ENCODE peak calls at places on chromosome 6, in four cellular contexts. M, Q, C and G are unnamed samples.

GRCh38 chr6:31918069-31918725 is 9.3 kb upstream of the C2 start:
- DNase-seq in M (no peak), C (no peak), Q (no peak), G (no peak)

GRCh38 chr6:39227476-39227875 is 1.8 kb downstream of the KCNK5 start:
- DNase-seq in M (no peak), C (no peak), Q (no peak), G (no peak)

GRCh38 chr6:100175814-100176275 is 181.8 kb upstream of the MCHR2 start:
- DNase-seq in M (peak), C (no peak), Q (no peak), G (no peak)

GRCh38 chr6:168196385-168196860 is 117.4 kb upstream of the FRMD1 start:
- DNase-seq in Q (no peak), C (no peak), M (peak), G (no peak)

GRCh38 chr6:89432875-89433636 is at the start of gene ANKRD6:
- DNase-seq in M (peak), Q (peak), C (peak), G (peak)

GRCh38 chr6:141953072-141953471 is 179.7 kb upstream of the GJE1 start:
- DNase-seq in Q (no peak), C (no peak), M (no peak), G (no peak)

GRCh38 chr6:88704980-88705379 is 258.4 kb downstream of the RNGTT start:
- DNase-seq in C (no peak), Q (peak), M (no peak), G (no peak)

GRCh38 chr6:2725999-2726567 is 24.6 kb downstream of the MYLK4 start:
- DNase-seq in M (no peak), C (peak), Q (no peak), G (peak)

GRCh38 chr6:47677381-47678100 is 20.8 kb upstream of the ADGRF4 start:
- DNase-seq in M (no peak), Q (no peak), C (no peak), G (no peak)

GRCh38 chr6:21769405-21769851 is 175.9 kb downstream of the SOX4 start:
- DNase-seq in C (no peak), M (no peak), Q (no peak), G (no peak)

GRCh38 chr6:36577298-36577697 is 16.9 kb upstream of the SRSF3 start:
- DNase-seq in Q (peak), M (peak), C (no peak), G (no peak)

GRCh38 chr6:118678866-118679265 is 27.5 kb upstream of the CEP85L start:
- DNase-seq in C (no peak), M (no peak), Q (no peak), G (no peak)

GRCh38 chr6:70385931-70386330 is 27.4 kb upstream of the FAM135A start:
- DNase-seq in C (no peak), Q (no peak), M (no peak), G (no peak)

GRCh38 chr6:14596410-14596809 is 478.8 kb downstream of the CD83 start:
- DNase-seq in Q (peak), M (no peak), C (no peak), G (no peak)

GRCh38 chr6:82862543-82862942 is 203.1 kb downstream of the UBE3D start:
- DNase-seq in Q (no peak), C (no peak), M (no peak), G (no peak)

GRCh38 chr6:149482542-149483261 is 2.1 kb downstream of the ZC3H12D start:
- DNase-seq in Q (no peak), M (no peak), C (no peak), G (no peak)

GRCh38 chr6:33578588-33579011 is 1.5 kb downstream of the BAK1 start:
- DNase-seq in M (no peak), Q (peak), C (no peak), G (peak)

GRCh38 chr6:108968325-108968724 is 120.1 kb downstream of the ARMC2 start:
- DNase-seq in Q (no peak), C (no peak), M (no peak), G (no peak)

GRCh38 chr6:72788188-72788587 is 166.3 kb downstream of the KCNQ5 start:
- DNase-seq in Q (no peak), C (no peak), M (no peak), G (no peak)

DNA sequence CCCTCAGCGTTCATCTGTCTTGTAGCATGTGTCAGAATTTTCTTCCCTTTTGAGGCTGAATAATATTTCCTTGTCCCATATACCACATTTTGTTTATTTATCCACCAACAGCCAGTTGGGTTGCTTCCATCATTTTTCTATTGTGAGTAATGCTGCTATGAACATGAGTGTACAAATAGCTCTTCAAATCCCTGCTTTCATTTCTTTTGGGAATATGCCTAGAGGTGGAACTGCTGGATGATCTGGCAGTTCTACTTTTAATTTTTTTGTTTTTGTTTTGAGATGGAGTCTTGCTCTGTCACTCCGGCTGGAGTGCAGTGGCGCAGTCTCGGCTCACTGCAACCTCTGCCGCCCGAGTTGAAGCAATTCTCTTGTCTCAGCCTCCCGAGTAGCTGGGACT is 64.7 kb downstream of the SASH1 start:
- DNase-seq in C (no peak), Q (no peak), M (no peak), G (no peak)
- TF ChIP-seq POLR2AphosphoS5 in C (no peak), Q (no peak), M (no peak), G (no peak)

GRCh38 chr6:136077834-136078576 is 172.1 kb downstream of the MTFR2 start:
- DNase-seq in C (peak), M (no peak), Q (no peak), G (no peak)
- TF ChIP-seq TAF1 in C (no peak), M (no peak), Q (no peak), G (no peak)

DNA sequence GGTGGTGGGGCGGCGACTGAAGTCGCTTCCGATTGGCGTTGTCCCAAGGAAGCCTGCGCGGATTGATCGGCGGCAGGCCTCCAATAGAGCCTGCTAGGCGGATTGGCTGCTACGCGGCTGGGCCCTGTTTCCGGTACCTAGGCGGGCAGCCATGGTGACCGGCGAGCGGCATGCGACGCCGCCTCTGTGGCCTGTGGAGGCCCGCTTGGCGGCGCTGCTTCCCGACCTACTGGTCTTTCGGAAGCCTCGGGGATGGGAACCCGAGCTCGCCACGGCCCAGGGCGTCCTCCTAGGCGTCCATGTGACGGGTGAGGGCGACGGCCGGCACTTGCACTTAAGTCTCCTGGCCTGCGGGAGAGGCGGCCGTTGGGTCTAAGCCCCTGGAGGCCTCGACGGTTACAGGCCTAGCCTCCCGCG is 28.1 kb downstream of the NFYA start:
- DNase-seq in M (no peak), C (no peak), Q (no peak), G (no peak)
- TF ChIP-seq POLR2AphosphoS5 in M (no peak), C (no peak), Q (no peak), G (no peak)

GRCh38 chr6:84601366-84601765 is 163.0 kb downstream of the TBX18 start:
- DNase-seq in C (no peak), Q (no peak), M (no peak), G (no peak)

GRCh38 chr6:84599991-84600390 is 164.4 kb downstream of the TBX18 start:
- DNase-seq in C (no peak), Q (no peak), M (no peak), G (no peak)

GRCh38 chr6:84596488-84596887 is 167.9 kb downstream of the TBX18 start:
- DNase-seq in Q (no peak), M (no peak), C (no peak), G (no peak)

DNA sequence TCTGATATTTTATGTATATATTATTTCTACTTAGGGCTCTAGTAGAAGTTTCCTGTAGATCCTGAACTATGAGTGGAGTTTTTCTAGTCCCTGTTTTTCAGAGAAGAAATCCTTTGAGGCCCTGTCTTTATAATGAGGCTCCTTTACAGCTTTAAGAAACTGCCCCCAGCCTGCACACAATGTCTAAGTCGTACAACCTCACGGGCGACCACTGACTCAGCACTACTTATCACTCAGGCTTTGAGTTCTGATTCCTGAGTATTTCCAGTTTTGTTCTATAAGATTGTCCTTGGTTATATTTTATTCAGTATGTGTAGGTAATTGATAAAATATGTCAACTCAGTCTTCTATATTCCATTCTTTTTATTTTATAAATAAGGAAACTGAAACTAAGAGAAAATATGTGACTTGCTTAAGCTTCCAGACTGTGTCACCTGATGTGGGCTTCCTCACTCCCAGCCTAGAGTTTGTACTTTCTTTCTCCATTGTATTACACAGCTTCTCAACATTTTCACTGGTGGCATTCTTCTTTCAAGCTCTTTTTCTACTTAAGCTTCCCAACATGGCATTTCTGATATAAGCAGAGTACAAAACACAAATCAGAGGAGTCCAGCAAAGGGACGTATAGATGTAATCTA is 167.0 kb downstream of the TBX18 start:
- DNase-seq in C (no peak), Q (no peak), M (no peak), G (no peak)
- TF ChIP-seq TAF1 in C (no peak), Q (no peak), M (no peak), G (no peak)

DNA sequence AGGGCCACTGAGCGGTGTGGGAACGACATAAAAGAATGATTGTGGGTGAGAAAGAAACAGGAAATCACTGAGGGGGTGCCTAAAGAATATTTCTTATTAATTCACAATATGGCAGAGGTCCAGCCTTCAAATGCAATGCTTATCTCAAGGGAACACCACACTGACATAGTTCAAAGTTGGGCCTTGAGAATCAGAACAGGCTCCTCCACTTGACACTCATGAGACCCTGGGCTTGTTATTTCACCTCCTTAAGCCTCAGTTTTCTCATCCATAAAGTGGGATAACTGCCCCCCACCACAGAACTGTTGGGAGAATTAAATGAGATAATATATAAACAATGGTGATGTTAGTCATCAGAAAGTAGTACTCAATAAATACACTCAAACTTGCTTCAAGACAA is 40.4 kb upstream of the ARHGAP18 start:
- DNase-seq in Q (no peak), C (no peak), M (no peak), G (no peak)
- TF ChIP-seq POLR2AphosphoS5 in Q (no peak), C (no peak), M (no peak), G (no peak)

GRCh38 chr6:80504882-80505281 is 398.4 kb downstream of the BCKDHB start:
- DNase-seq in C (no peak), Q (no peak), M (no peak), G (no peak)

GRCh38 chr6:80503660-80504059 is 397.2 kb downstream of the BCKDHB start:
- DNase-seq in M (peak), Q (no peak), C (no peak), G (no peak)

GRCh38 chr6:80508885-80509630 is 402.6 kb downstream of the BCKDHB start:
- DNase-seq in Q (no peak), M (peak), C (no peak), G (no peak)
- TF ChIP-seq TAF1 in Q (no peak), M (no peak), C (no peak), G (no peak)

DNA sequence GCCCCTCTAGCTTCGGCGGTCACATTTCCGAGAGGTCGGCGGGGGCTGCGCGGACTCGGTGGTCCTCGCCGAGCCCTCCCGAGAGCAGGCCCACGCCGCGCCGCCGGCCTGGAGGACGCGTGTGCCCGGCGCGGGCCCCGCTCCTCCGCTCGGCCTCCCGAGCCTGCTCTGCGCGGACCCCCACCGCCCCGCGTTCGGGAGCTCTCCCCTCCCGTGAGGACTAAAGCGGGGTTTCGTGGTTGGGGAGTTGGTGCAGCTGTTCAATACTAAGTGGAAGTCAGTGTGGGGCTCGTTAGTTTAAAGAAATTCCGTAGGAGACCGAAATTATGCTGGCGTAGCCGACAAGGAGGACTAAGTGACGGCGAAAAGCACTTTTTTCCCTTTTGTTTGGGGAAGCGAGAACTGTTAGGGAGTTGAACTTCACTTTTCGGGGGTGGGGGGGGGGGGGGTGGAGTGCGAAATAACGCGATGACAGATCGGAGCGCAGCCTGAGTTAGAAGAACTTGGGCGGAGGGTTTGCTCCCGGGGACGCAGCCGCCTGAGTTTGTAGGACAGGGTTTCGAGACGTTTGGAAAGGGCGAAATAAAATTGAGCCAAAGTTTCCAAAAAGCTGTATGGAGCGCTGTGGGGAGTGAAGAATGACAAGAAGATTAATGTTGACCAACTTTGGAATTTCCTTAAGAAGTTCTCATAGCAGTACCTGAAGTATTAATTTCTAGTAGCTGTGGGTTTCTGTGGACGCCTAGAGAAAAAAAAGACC is 1.3 kb downstream of the QKI start:
- DNase-seq in Q (peak), M (peak), C (peak), G (no peak)
- TF ChIP-seq POLR2AphosphoS5 in Q (no peak), M (peak), C (no peak), G (peak)